ENCODE peak calls at places on chromosome 9, in five cellular contexts. S, T, B, X and W are unnamed samples.
A peak's percentile ranks its signal among the peaks of the same experiment; 100 is the strongest.

GRCh38 chr9:121620777-121621437 is 30.5 kb upstream of the DAB2IP start:
- DNase-seq in S (peak; percentile 48), X (no peak), T (no peak), B (no peak), W (peak; percentile 40)

GRCh38 chr9:31030741-31031202 is 1353.7 kb upstream of the ACO1 start:
- DNase-seq in X (no peak), S (peak; percentile 52), B (no peak), T (no peak), W (peak; percentile 3)

GRCh38 chr9:5453673-5454072 is 3.3 kb downstream of the CD274 start:
- DNase-seq in B (no peak), X (no peak), S (peak; percentile 58), T (no peak), W (no peak)

GRCh38 chr9:6931913-6932312 is 174.1 kb downstream of the KDM4C start:
- DNase-seq in X (no peak), T (peak; percentile 41), S (peak; percentile 76), B (peak; percentile 89), W (peak; percentile 85)

GRCh38 chr9:17349816-17350215 is 215.0 kb downstream of the CNTLN start:
- DNase-seq in X (no peak), B (peak; percentile 11), T (no peak), S (peak; percentile 13), W (no peak)

GRCh38 chr9:137286980-137287383 is 9.5 kb downstream of the TOR4A start:
- DNase-seq in T (peak; percentile 82), B (no peak), X (peak; percentile 77), S (peak; percentile 67), W (peak; percentile 77)

GRCh38 chr9:90330215-90330614 is 312.4 kb downstream of the DIRAS2 start:
- DNase-seq in X (no peak), B (no peak), S (no peak), T (no peak), W (no peak)

GRCh38 chr9:93060746-93061259 is 2.3 kb downstream of the SUSD3 start:
- DNase-seq in X (peak; percentile 39), B (no peak), S (peak; percentile 56), T (peak; percentile 52), W (peak; percentile 40)

GRCh38 chr9:105911104-105911911 is 217.0 kb downstream of the TMEM38B start:
- DNase-seq in T (no peak), S (peak; percentile 8), X (no peak), B (no peak), W (no peak)

GRCh38 chr9:136860933-136861873 is 4.9 kb downstream of the EDF1 start:
- DNase-seq in T (no peak), S (no peak), B (no peak), X (no peak), W (no peak)

GRCh38 chr9:121744002-121744686 is 92.7 kb downstream of the DAB2IP start:
- DNase-seq in B (no peak), X (no peak), S (peak; percentile 51), T (peak; percentile 73), W (peak; percentile 40)

GRCh38 chr9:111389406-111389805 is 59.4 kb upstream of the OR2K2 start:
- DNase-seq in S (no peak), B (no peak), T (no peak), X (no peak), W (no peak)

DNA sequence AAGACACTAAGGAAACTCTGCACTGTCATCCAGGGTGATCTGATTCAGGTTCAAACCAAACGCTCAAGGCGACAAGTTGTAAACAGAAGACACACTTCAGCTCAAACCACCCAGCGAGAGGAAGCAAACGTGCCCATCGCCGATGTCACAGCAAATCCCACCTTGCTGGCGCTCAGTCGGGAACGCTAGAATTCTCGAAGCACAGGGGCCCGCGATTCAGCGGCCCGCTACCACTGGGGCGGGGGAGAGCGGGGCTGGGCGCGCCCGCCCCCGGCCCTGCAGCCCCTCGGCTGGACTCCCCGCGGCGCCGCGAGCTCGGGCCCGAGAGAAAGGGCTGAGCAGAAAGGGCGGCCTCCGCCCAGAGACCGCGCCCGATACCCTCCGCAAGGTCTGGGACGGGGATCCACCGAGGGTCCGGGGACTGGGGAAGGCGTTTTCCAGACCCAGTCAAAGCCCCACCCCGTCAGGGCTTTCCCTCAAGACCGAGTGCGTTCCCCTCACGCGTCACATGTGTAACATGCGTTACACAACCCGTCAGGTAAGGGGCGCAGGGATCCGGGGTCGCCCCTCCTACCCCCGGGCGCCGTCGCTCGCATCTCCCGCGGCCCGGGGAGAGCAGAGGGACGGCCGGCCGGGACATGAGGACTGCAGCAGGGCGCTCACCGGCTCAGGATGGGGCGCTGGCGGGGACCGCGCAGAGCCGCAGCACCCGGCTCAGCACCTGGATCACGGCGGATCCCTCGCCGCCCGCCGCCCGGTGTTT is 461 bp downstream of the AGTPBP1 start:
- DNase-seq in T (peak; percentile 36), X (peak; percentile 89), B (peak; percentile 1), S (no peak), W (peak; percentile 45)
- TF ChIP-seq CTCF in T (no peak), X (no peak), B (no peak), S (no peak), W (no peak)

GRCh38 chr9:124478014-124478753 is 27.9 kb downstream of the ADGRD2 start:
- DNase-seq in T (no peak), S (no peak), B (no peak), X (no peak), W (no peak)

GRCh38 chr9:124480621-124480981 is 26.6 kb downstream of the NR5A1 start:
- DNase-seq in T (no peak), X (no peak), S (peak; percentile 10), B (peak; percentile 4), W (peak; percentile 36)

GRCh38 chr9:124479371-124479770 is 27.8 kb downstream of the NR5A1 start:
- DNase-seq in X (no peak), B (no peak), S (no peak), T (no peak), W (no peak)

GRCh38 chr9:124481115-124481514 is 26.1 kb downstream of the NR5A1 start:
- DNase-seq in S (no peak), B (no peak), T (no peak), X (no peak), W (no peak)

GRCh38 chr9:124479947-124480620 is 27.1 kb downstream of the NR5A1 start:
- DNase-seq in B (no peak), S (no peak), X (no peak), T (no peak), W (no peak)
- TF ChIP-seq CTCF in B (no peak), S (no peak), X (no peak), T (no peak), W (no peak)

DNA sequence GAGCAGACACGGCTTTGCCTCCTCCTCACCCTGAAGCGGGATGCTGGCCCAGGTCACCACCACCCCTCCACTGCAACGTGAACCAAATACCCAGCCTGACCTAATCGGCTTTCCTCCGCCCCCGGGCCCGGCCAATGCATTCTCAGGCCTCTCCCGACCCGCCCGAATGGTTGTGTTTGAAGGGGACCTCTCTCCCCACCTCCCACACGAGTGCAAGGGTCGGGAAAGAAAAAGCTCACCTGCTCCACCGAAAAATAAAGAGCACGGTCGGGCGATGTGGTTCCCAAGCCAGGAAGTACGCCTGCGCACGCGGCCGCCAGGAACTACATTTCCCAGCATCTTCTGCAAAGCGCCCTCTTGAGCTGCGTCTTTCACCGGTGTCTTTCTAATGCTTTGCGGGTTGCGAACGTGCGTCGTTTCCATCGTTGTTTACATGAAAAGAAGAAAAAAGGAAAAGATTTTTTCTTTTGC is at the start of gene ZNF883:
- DNase-seq in X (peak; percentile 79), T (peak; percentile 30), S (peak; percentile 84), B (peak; percentile 60), W (no peak)
- TF ChIP-seq CTCF in X (no peak), T (no peak), S (peak; percentile 12), B (no peak), W (no peak)

GRCh38 chr9:123419091-123419490 is 63.1 kb downstream of the CRB2 start:
- DNase-seq in B (no peak), T (no peak), X (peak; percentile 46), S (no peak), W (no peak)

GRCh38 chr9:123416171-123416570 is 60.2 kb downstream of the CRB2 start:
- DNase-seq in X (peak; percentile 36), B (no peak), S (no peak), T (no peak), W (no peak)

GRCh38 chr9:123418506-123418905 is 62.5 kb downstream of the CRB2 start:
- DNase-seq in B (no peak), X (peak; percentile 44), T (no peak), S (no peak), W (no peak)

GRCh38 chr9:123418052-123418430 is 62.0 kb downstream of the CRB2 start:
- DNase-seq in T (no peak), S (no peak), X (peak; percentile 13), B (no peak), W (no peak)

GRCh38 chr9:123417289-123418051 is 61.5 kb downstream of the CRB2 start:
- DNase-seq in B (no peak), T (no peak), X (peak; percentile 31), S (no peak), W (no peak)
- TF ChIP-seq CTCF in B (no peak), T (no peak), X (no peak), S (no peak), W (no peak)